ENCODE peak calls at places on chromosomes 3 and 15, in eight cellular contexts. C is uterus, Z is HCT116, J is lower lobe of right lung, Q is Peyer's patch, G is A549, X is upper lobe of right lung, V is body of pancreas. P is an unnamed sample.

GRCh38 chr3:46501702-46502101 is 3.9 kb downstream of the RTP3 start:
- DNase-seq in C (no peak), Z (no peak), J (no peak), Q (no peak), G (no peak), X (no peak), V (no peak), P (no peak)

GRCh38 chr3:157300091-157300490 is 136.6 kb upstream of the PTX3 start:
- DNase-seq in C (no peak), Z (no peak), J (no peak), Q (no peak), G (no peak), X (no peak), V (no peak), P (no peak)

GRCh38 chr3:98560911-98561310 is 29.1 kb downstream of the GPR15 start:
- DNase-seq in C (no peak), Z (no peak), J (no peak), Q (no peak), G (no peak), X (no peak), V (no peak), P (no peak)

GRCh38 chr3:53137221-53137620 is 7.0 kb upstream of the RFT1 start:
- DNase-seq in C (no peak), Z (no peak), J (no peak), Q (no peak), G (no peak), X (no peak), V (no peak), P (no peak)

GRCh38 chr3:171330936-171331335 is 129.3 kb downstream of the TNIK start:
- DNase-seq in C (no peak), Z (no peak), J (no peak), Q (no peak), G (no peak), X (no peak), V (no peak), P (no peak)

GRCh38 chr3:109943181-109943580 is 605.8 kb upstream of the DPPA4 start:
- DNase-seq in C (no peak), Z (no peak), J (no peak), Q (no peak), G (no peak), X (no peak), V (no peak), P (no peak)

GRCh38 chr3:195352895-195353488 is 82.0 kb upstream of the XXYLT1 start:
- DNase-seq in C (no peak), Z (peak; percentile 77), J (no peak), Q (no peak), G (peak; percentile 54), X (no peak), V (no peak), P (peak; percentile 53)

GRCh38 chr3:41202834-41203345 is 3.6 kb downstream of the CTNNB1 start:
- DNase-seq in C (no peak), Z (no peak), J (no peak), Q (no peak), G (peak; percentile 61), X (no peak), V (peak; percentile 23), P (no peak)

GRCh38 chr3:63763156-63763555 is 55.9 kb upstream of the C3orf49 start:
- DNase-seq in C (no peak), Z (no peak), J (no peak), Q (no peak), G (no peak), X (no peak), V (no peak), P (no peak)

GRCh38 chr3:191695131-191695814 is 234.3 kb downstream of the PYDC2 start:
- DNase-seq in C (no peak), Z (no peak), J (no peak), Q (no peak), G (no peak), X (no peak), V (no peak), P (no peak)

GRCh38 chr3:22862111-22862510 is 341.0 kb upstream of the UBE2E2 start:
- DNase-seq in C (no peak), Z (no peak), J (no peak), Q (no peak), G (peak; percentile 9), X (no peak), V (no peak), P (no peak)
- TF ChIP-seq CTCF in C (no peak), Z (peak; percentile 37), J (no peak), Q (no peak), G (no peak), X (no peak), V (no peak), P (no peak)

GRCh38 chr3:11619946-11620652 is 23.6 kb downstream of the VGLL4 start:
- DNase-seq in C (no peak), Z (no peak), J (no peak), Q (no peak), G (no peak), X (no peak), V (no peak), P (no peak)

GRCh38 chr3:11616551-11616950 is 27.2 kb downstream of the VGLL4 start:
- DNase-seq in C (no peak), Z (no peak), J (no peak), Q (no peak), G (no peak), X (no peak), V (no peak), P (no peak)

GRCh38 chr3:11621077-11621476 is 22.6 kb downstream of the VGLL4 start:
- DNase-seq in C (no peak), Z (no peak), J (no peak), Q (no peak), G (no peak), X (no peak), V (no peak), P (no peak)

GRCh38 chr3:11619461-11619860 is 24.3 kb downstream of the VGLL4 start:
- DNase-seq in C (no peak), Z (no peak), J (no peak), Q (no peak), G (no peak), X (no peak), V (no peak), P (no peak)

DNA sequence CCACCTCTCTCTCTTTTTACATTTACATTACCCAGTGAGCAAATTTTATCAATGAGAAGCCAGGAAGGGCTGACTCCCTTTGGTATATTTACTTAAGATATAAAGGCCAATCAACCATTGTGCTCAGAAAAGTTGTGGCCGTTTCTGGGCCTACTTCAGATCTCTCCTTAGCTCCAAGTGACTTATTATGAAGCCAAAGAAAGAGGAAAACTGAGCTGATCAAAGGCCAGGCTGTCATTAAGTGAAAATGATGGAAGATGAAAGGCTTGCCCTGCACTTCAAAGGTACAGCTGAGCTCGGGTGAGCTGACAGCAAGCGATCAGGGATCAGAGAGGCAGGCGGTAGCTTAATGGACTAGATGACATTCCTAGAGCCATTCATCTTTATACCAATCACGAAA is 24.8 kb downstream of the VGLL4 start:
- DNase-seq in C (no peak), Z (no peak), J (no peak), Q (no peak), G (no peak), X (no peak), V (peak; percentile 34), P (no peak)
- H3K27ac ChIP-seq in C (no peak overlapping the region), Z (no peak overlapping the region), J (no peak overlapping the region), Q (no peak overlapping the region), G (no peak overlapping the region), X (no peak overlapping the region), V (peak overlapping the region; percentile 62), P (no peak overlapping the region)

DNA sequence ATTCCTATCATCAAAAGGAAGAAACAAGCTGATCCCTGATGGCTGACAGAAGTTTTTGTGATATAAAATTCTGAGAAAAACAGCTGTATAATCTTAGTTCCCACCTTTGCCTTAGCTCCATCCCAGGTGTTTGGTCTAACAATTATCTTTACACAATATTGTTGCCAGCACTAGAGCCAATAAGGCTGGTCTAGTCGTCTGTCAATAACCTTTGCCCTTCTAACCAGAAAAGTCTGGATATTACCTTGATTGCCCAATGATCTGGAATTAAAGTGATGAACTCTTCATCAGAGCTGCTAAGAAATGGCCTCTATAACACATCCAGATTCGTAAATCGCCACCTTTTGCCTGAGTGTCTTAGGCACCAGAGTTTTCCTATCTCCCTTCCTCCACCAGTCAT is 98.4 kb downstream of the FMN1 start:
- DNase-seq in C (no peak), Z (no peak), J (no peak), Q (no peak), G (no peak), X (no peak), V (no peak), P (no peak)
- H3K4me3 ChIP-seq in C (no peak overlapping the region), Z (no peak overlapping the region), J (no peak overlapping the region), Q (no peak overlapping the region), G (no peak overlapping the region), X (no peak overlapping the region), V (no peak overlapping the region), P (no peak overlapping the region)

DNA sequence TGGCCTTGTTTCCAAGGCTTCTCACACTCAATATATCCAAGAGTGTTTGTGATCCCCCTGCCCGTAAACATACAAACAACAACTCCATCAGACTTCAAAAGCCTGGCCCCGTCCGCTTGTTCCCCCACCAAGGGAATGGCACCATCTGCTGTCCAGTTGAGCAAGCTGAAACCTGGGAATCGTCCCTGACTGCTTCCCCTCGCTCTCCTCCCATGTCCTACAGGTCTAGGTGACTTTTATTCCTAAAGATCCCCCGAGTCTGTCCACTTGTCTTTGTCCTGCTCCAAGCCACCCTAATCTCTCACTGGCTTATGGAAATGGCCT is 27.9 kb upstream of the FAM174B start:
- DNase-seq in C (peak; percentile 40), Z (no peak), J (no peak), Q (no peak), G (peak; percentile 68), X (no peak), V (peak; percentile 76), P (no peak)
- TF ChIP-seq CTCF in C (peak; percentile 54), Z (peak; percentile 30), J (peak; percentile 42), Q (peak; percentile 59), G (peak; percentile 56), X (peak; percentile 42), V (peak; percentile 60), P (peak; percentile 30)

P was measured in AG04450.